ENCODE peak calls at places on chromosomes 3 and 15, in eight cellular contexts. L, J, N, V, U, H, C and D are unnamed samples.

GRCh38 chr3:138062626-138063025 is 52.7 kb downstream of the CLDN18 start:
- DNase-seq in V (no peak), N (no peak), J (no peak), U (no peak), L (no peak), H (no peak), C (peak; percentile 75), D (no peak)

GRCh38 chr3:173096140-173096539 is 44.9 kb downstream of the SPATA16 start:
- DNase-seq in L (no peak), U (no peak), J (no peak), V (no peak), H (no peak), N (no peak), C (no peak), D (no peak)

GRCh38 chr3:128702391-128702790 is 23.6 kb upstream of the RAB7A start:
- DNase-seq in N (no peak), L (no peak), J (no peak), C (peak; percentile 40), H (no peak), V (no peak), U (no peak), D (no peak)

GRCh38 chr3:66386011-66386924 is 114.6 kb downstream of the LRIG1 start:
- DNase-seq in H (no peak), U (no peak), V (peak; percentile 72), L (no peak), N (no peak), C (no peak), J (no peak), D (peak; percentile 90)

GRCh38 chr3:38731522-38731921 is 82.0 kb upstream of the SCN5A start:
- DNase-seq in U (no peak), V (no peak), J (no peak), N (no peak), C (peak; percentile 30), L (no peak), H (no peak), D (no peak)

GRCh38 chr3:51709004-51709420 is 2.1 kb downstream of the GRM2 start:
- DNase-seq in U (no peak), J (no peak), V (no peak), N (no peak), H (no peak), C (no peak), L (no peak), D (no peak)

GRCh38 chr15:39478996-39479395 is 101.9 kb upstream of the THBS1 start:
- DNase-seq in V (no peak), N (no peak), U (no peak), H (no peak), J (no peak), L (no peak), C (no peak), D (no peak)

GRCh38 chr3:53045107-53045783 is 628 bp downstream of the SFMBT1 start:
- DNase-seq in H (peak; percentile 50), J (peak; percentile 58), N (peak; percentile 32), V (peak; percentile 92), L (peak; percentile 36), C (peak; percentile 27), U (peak; percentile 45), D (no peak)

GRCh38 chr3:2862366-2862765 is 247.8 kb downstream of the IL5RA start:
- DNase-seq in L (no peak), J (no peak), C (no peak), H (no peak), U (no peak), N (no peak), V (no peak), D (no peak)

GRCh38 chr3:54443572-54444161 is 321.3 kb downstream of the CACNA2D3 start:
- DNase-seq in U (no peak), L (no peak), H (no peak), C (no peak), V (no peak), J (no peak), N (no peak), D (no peak)

GRCh38 chr3:41102053-41102556 is 97.2 kb upstream of the CTNNB1 start:
- DNase-seq in N (no peak), C (no peak), V (no peak), H (no peak), L (no peak), U (no peak), J (no peak), D (no peak)

GRCh38 chr3:71532639-71533395 is 50.7 kb downstream of the FOXP1 start:
- DNase-seq in H (no peak), U (no peak), N (no peak), C (no peak), L (no peak), J (no peak), V (no peak), D (no peak)

GRCh38 chr15:32983679-32984078 is 210.8 kb downstream of the FMN1 start:
- DNase-seq in U (no peak), H (no peak), C (no peak), V (no peak), J (no peak), L (no peak), N (no peak), D (no peak)

GRCh38 chr3:58623961-58624360 is 42.6 kb downstream of the FAM3D start:
- DNase-seq in L (no peak), C (peak; percentile 23), J (no peak), H (no peak), U (no peak), V (no peak), N (no peak), D (no peak)

GRCh38 chr3:145620486-145620885 is 540.5 kb downstream of the PLOD2 start:
- DNase-seq in C (no peak), H (no peak), N (no peak), L (no peak), V (no peak), J (no peak), U (no peak), D (no peak)

GRCh38 chr15:68510558-68510957 is 68.2 kb upstream of the CORO2B start:
- DNase-seq in J (no peak), U (no peak), N (no peak), V (no peak), C (no peak), H (no peak), L (no peak), D (no peak)

GRCh38 chr3:23926736-23927135 is 9.8 kb downstream of the RPL15 start:
- DNase-seq in L (no peak), C (no peak), V (no peak), U (no peak), N (no peak), J (no peak), H (no peak), D (no peak)

GRCh38 chr3:123571973-123572365 is 12.9 kb downstream of the HACD2 start:
- DNase-seq in J (no peak), V (no peak), H (no peak), C (no peak), N (no peak), U (no peak), L (no peak), D (no peak)

GRCh38 chr3:176554791-176555330 is 642.4 kb downstream of the TBL1XR1 start:
- DNase-seq in V (no peak), L (no peak), C (no peak), J (no peak), H (no peak), N (no peak), U (peak; percentile 43), D (no peak)

GRCh38 chr3:72664576-72664975 is 183.7 kb downstream of the SHQ1 start:
- DNase-seq in V (no peak), L (no peak), H (no peak), N (no peak), U (no peak), J (no peak), C (peak; percentile 88), D (no peak)